ENCODE peak calls at places on chromosomes 5 and 9, in nine cellular contexts. One of them, this sample, is unnamed.

GRCh38 chr5:56815657-56816545 is 552 bp downstream of the MAP3K1 start:
- DNase-seq in ELR: peak
- DNase-seq in NCI-H146: peak
- DNase-seq in A549: peak
- DNase-seq in iris pigment epithelial cell: peak
- DNase-seq in stimulated activated effector memory CD8-positive, alpha-beta T cell treated with anti-CD3 and anti-CD28 coated beads, Interleukin-12 subunit alpha, Interleukin-12 subunit beta, amount 100 ng/mL, for 72 hours: peak
- DNase-seq in psoas muscle: peak
- DNase-seq in Caki2: peak
- DNase-seq in GM04503: no peak
- DNase-seq in this sample: no peak

GRCh38 chr5:145483211-145483610 is 351.9 kb downstream of the PRELID2 start:
- DNase-seq in ELR: peak
- DNase-seq in NCI-H146: no peak
- DNase-seq in A549: no peak
- DNase-seq in iris pigment epithelial cell: peak
- DNase-seq in stimulated activated effector memory CD8-positive, alpha-beta T cell treated with anti-CD3 and anti-CD28 coated beads, Interleukin-12 subunit alpha, Interleukin-12 subunit beta, amount 100 ng/mL, for 72 hours: no peak
- DNase-seq in psoas muscle: no peak
- DNase-seq in Caki2: peak
- DNase-seq in GM04503: no peak
- DNase-seq in this sample: peak

GRCh38 chr5:171428168-171428658 is 8.8 kb downstream of the FGF18 start:
- DNase-seq in ELR: no peak
- DNase-seq in NCI-H146: no peak
- DNase-seq in A549: no peak
- DNase-seq in iris pigment epithelial cell: no peak
- DNase-seq in stimulated activated effector memory CD8-positive, alpha-beta T cell treated with anti-CD3 and anti-CD28 coated beads, Interleukin-12 subunit alpha, Interleukin-12 subunit beta, amount 100 ng/mL, for 72 hours: no peak
- DNase-seq in psoas muscle: no peak
- DNase-seq in Caki2: no peak
- DNase-seq in GM04503: no peak
- DNase-seq in this sample: no peak

GRCh38 chr5:132376694-132377641 is 7.5 kb downstream of the SLC22A5 start:
- DNase-seq in ELR: no peak
- DNase-seq in NCI-H146: no peak
- DNase-seq in A549: no peak
- DNase-seq in iris pigment epithelial cell: no peak
- DNase-seq in stimulated activated effector memory CD8-positive, alpha-beta T cell treated with anti-CD3 and anti-CD28 coated beads, Interleukin-12 subunit alpha, Interleukin-12 subunit beta, amount 100 ng/mL, for 72 hours: no peak
- DNase-seq in psoas muscle: peak
- DNase-seq in Caki2: no peak
- DNase-seq in GM04503: no peak
- DNase-seq in this sample: no peak

GRCh38 chr9:119365291-119366027 is 3.8 kb downstream of the BRINP1 start:
- DNase-seq in ELR: peak
- DNase-seq in NCI-H146: no peak
- DNase-seq in A549: peak
- DNase-seq in iris pigment epithelial cell: peak
- DNase-seq in stimulated activated effector memory CD8-positive, alpha-beta T cell treated with anti-CD3 and anti-CD28 coated beads, Interleukin-12 subunit alpha, Interleukin-12 subunit beta, amount 100 ng/mL, for 72 hours: no peak
- DNase-seq in psoas muscle: no peak
- DNase-seq in Caki2: peak
- DNase-seq in GM04503: no peak
- DNase-seq in this sample: no peak

GRCh38 chr5:10704949-10705621 is 55.9 kb downstream of the DAP start:
- DNase-seq in ELR: peak
- DNase-seq in NCI-H146: no peak
- DNase-seq in A549: no peak
- DNase-seq in iris pigment epithelial cell: peak
- DNase-seq in stimulated activated effector memory CD8-positive, alpha-beta T cell treated with anti-CD3 and anti-CD28 coated beads, Interleukin-12 subunit alpha, Interleukin-12 subunit beta, amount 100 ng/mL, for 72 hours: no peak
- DNase-seq in psoas muscle: no peak
- DNase-seq in Caki2: no peak
- DNase-seq in GM04503: no peak
- DNase-seq in this sample: peak

GRCh38 chr5:137105351-137105750 is 393.8 kb downstream of the SPOCK1 start:
- DNase-seq in ELR: no peak
- DNase-seq in NCI-H146: no peak
- DNase-seq in A549: no peak
- DNase-seq in iris pigment epithelial cell: no peak
- DNase-seq in stimulated activated effector memory CD8-positive, alpha-beta T cell treated with anti-CD3 and anti-CD28 coated beads, Interleukin-12 subunit alpha, Interleukin-12 subunit beta, amount 100 ng/mL, for 72 hours: no peak
- DNase-seq in psoas muscle: no peak
- DNase-seq in Caki2: no peak
- DNase-seq in GM04503: no peak
- DNase-seq in this sample: no peak

GRCh38 chr9:68540712-68541535 is at the start of gene TMEM252:
- DNase-seq in ELR: no peak
- DNase-seq in NCI-H146: no peak
- DNase-seq in A549: no peak
- DNase-seq in iris pigment epithelial cell: no peak
- DNase-seq in stimulated activated effector memory CD8-positive, alpha-beta T cell treated with anti-CD3 and anti-CD28 coated beads, Interleukin-12 subunit alpha, Interleukin-12 subunit beta, amount 100 ng/mL, for 72 hours: no peak
- DNase-seq in psoas muscle: no peak
- DNase-seq in Caki2: peak
- DNase-seq in GM04503: no peak
- DNase-seq in this sample: no peak

GRCh38 chr5:555058-555623 is 30.9 kb upstream of the SLC9A3 start:
- DNase-seq in ELR: no peak
- DNase-seq in NCI-H146: no peak
- DNase-seq in A549: no peak
- DNase-seq in iris pigment epithelial cell: no peak
- DNase-seq in stimulated activated effector memory CD8-positive, alpha-beta T cell treated with anti-CD3 and anti-CD28 coated beads, Interleukin-12 subunit alpha, Interleukin-12 subunit beta, amount 100 ng/mL, for 72 hours: no peak
- DNase-seq in psoas muscle: no peak
- DNase-seq in Caki2: no peak
- DNase-seq in GM04503: no peak
- DNase-seq in this sample: no peak

GRCh38 chr9:88339322-88339721 is 48.9 kb upstream of the SPIN1 start:
- DNase-seq in ELR: no peak
- DNase-seq in NCI-H146: no peak
- DNase-seq in A549: no peak
- DNase-seq in iris pigment epithelial cell: no peak
- DNase-seq in stimulated activated effector memory CD8-positive, alpha-beta T cell treated with anti-CD3 and anti-CD28 coated beads, Interleukin-12 subunit alpha, Interleukin-12 subunit beta, amount 100 ng/mL, for 72 hours: no peak
- DNase-seq in psoas muscle: no peak
- DNase-seq in Caki2: no peak
- DNase-seq in GM04503: no peak
- DNase-seq in this sample: no peak

GRCh38 chr5:66169534-66169933 is 25.4 kb downstream of the SREK1 start:
- DNase-seq in ELR: peak
- DNase-seq in NCI-H146: no peak
- DNase-seq in A549: no peak
- DNase-seq in iris pigment epithelial cell: no peak
- DNase-seq in stimulated activated effector memory CD8-positive, alpha-beta T cell treated with anti-CD3 and anti-CD28 coated beads, Interleukin-12 subunit alpha, Interleukin-12 subunit beta, amount 100 ng/mL, for 72 hours: no peak
- DNase-seq in psoas muscle: no peak
- DNase-seq in Caki2: peak
- DNase-seq in GM04503: no peak
- DNase-seq in this sample: no peak

GRCh38 chr5:12623408-12623807 is 719.2 kb upstream of the CTNND2 start:
- DNase-seq in ELR: no peak
- DNase-seq in NCI-H146: peak
- DNase-seq in A549: no peak
- DNase-seq in iris pigment epithelial cell: no peak
- DNase-seq in stimulated activated effector memory CD8-positive, alpha-beta T cell treated with anti-CD3 and anti-CD28 coated beads, Interleukin-12 subunit alpha, Interleukin-12 subunit beta, amount 100 ng/mL, for 72 hours: no peak
- DNase-seq in psoas muscle: no peak
- DNase-seq in Caki2: no peak
- DNase-seq in GM04503: no peak
- DNase-seq in this sample: no peak

GRCh38 chr5:37005252-37005651 is 128.7 kb downstream of the NIPBL start:
- DNase-seq in ELR: peak
- DNase-seq in NCI-H146: no peak
- DNase-seq in A549: no peak
- DNase-seq in iris pigment epithelial cell: peak
- DNase-seq in stimulated activated effector memory CD8-positive, alpha-beta T cell treated with anti-CD3 and anti-CD28 coated beads, Interleukin-12 subunit alpha, Interleukin-12 subunit beta, amount 100 ng/mL, for 72 hours: no peak
- DNase-seq in psoas muscle: no peak
- DNase-seq in Caki2: no peak
- DNase-seq in GM04503: no peak
- DNase-seq in this sample: no peak

GRCh38 chr5:139389701-139390638 is at the start of gene MZB1:
- DNase-seq in ELR: no peak
- DNase-seq in NCI-H146: no peak
- DNase-seq in A549: no peak
- DNase-seq in iris pigment epithelial cell: no peak
- DNase-seq in stimulated activated effector memory CD8-positive, alpha-beta T cell treated with anti-CD3 and anti-CD28 coated beads, Interleukin-12 subunit alpha, Interleukin-12 subunit beta, amount 100 ng/mL, for 72 hours: peak
- DNase-seq in psoas muscle: peak
- DNase-seq in Caki2: no peak
- DNase-seq in GM04503: no peak
- DNase-seq in this sample: no peak

GRCh38 chr5:124289641-124290201 is 456.7 kb downstream of the ZNF608 start:
- DNase-seq in ELR: no peak
- DNase-seq in NCI-H146: peak
- DNase-seq in A549: no peak
- DNase-seq in iris pigment epithelial cell: no peak
- DNase-seq in stimulated activated effector memory CD8-positive, alpha-beta T cell treated with anti-CD3 and anti-CD28 coated beads, Interleukin-12 subunit alpha, Interleukin-12 subunit beta, amount 100 ng/mL, for 72 hours: no peak
- DNase-seq in psoas muscle: no peak
- DNase-seq in Caki2: no peak
- DNase-seq in GM04503: no peak
- DNase-seq in this sample: no peak

GRCh38 chr9:124399999-124400940 is 15.0 kb downstream of the PSMB7 start:
- DNase-seq in ELR: no peak
- DNase-seq in NCI-H146: no peak
- DNase-seq in A549: no peak
- DNase-seq in iris pigment epithelial cell: no peak
- DNase-seq in stimulated activated effector memory CD8-positive, alpha-beta T cell treated with anti-CD3 and anti-CD28 coated beads, Interleukin-12 subunit alpha, Interleukin-12 subunit beta, amount 100 ng/mL, for 72 hours: no peak
- DNase-seq in psoas muscle: no peak
- DNase-seq in Caki2: no peak
- DNase-seq in GM04503: no peak
- DNase-seq in this sample: no peak

GRCh38 chr5:174789596-174789995 is 65.2 kb downstream of the MSX2 start:
- DNase-seq in ELR: no peak
- DNase-seq in NCI-H146: no peak
- DNase-seq in A549: no peak
- DNase-seq in iris pigment epithelial cell: no peak
- DNase-seq in stimulated activated effector memory CD8-positive, alpha-beta T cell treated with anti-CD3 and anti-CD28 coated beads, Interleukin-12 subunit alpha, Interleukin-12 subunit beta, amount 100 ng/mL, for 72 hours: no peak
- DNase-seq in psoas muscle: no peak
- DNase-seq in Caki2: no peak
- DNase-seq in GM04503: no peak
- DNase-seq in this sample: no peak

GRCh38 chr5:139377226-139377625 is 5.9 kb downstream of the SLC23A1 start:
- DNase-seq in ELR: no peak
- DNase-seq in NCI-H146: no peak
- DNase-seq in A549: no peak
- DNase-seq in iris pigment epithelial cell: no peak
- DNase-seq in stimulated activated effector memory CD8-positive, alpha-beta T cell treated with anti-CD3 and anti-CD28 coated beads, Interleukin-12 subunit alpha, Interleukin-12 subunit beta, amount 100 ng/mL, for 72 hours: no peak
- DNase-seq in psoas muscle: no peak
- DNase-seq in Caki2: no peak
- DNase-seq in GM04503: no peak
- DNase-seq in this sample: no peak

GRCh38 chr5:43553381-43553780 is 3.5 kb downstream of the PAIP1 start:
- DNase-seq in ELR: peak
- DNase-seq in NCI-H146: no peak
- DNase-seq in A549: no peak
- DNase-seq in iris pigment epithelial cell: peak
- DNase-seq in stimulated activated effector memory CD8-positive, alpha-beta T cell treated with anti-CD3 and anti-CD28 coated beads, Interleukin-12 subunit alpha, Interleukin-12 subunit beta, amount 100 ng/mL, for 72 hours: no peak
- DNase-seq in psoas muscle: no peak
- DNase-seq in Caki2: no peak
- DNase-seq in GM04503: no peak
- DNase-seq in this sample: no peak

This sample was measured in HFF-Myc.